ENCODE peak calls at places on chromosomes 7 and 10, in eight cellular contexts. One of them, this sample, is unnamed.
A peak's percentile ranks its signal among the peaks of the same experiment; 100 is the strongest.

GRCh38 chr10:133274751-133275682 is 1.7 kb downstream of the ADAM8 start:
- DNase-seq in WERI-Rb-1: no peak
- DNase-seq in CD8-positive, alpha-beta memory T cell: peak; percentile 92
- DNase-seq in RWPE1: peak; percentile 75
- DNase-seq in left lung: peak; percentile 81
- DNase-seq in ovary: no peak
- DNase-seq in upper lobe of right lung: no peak
- DNase-seq in substantia nigra: no peak
- DNase-seq in this sample: no peak

GRCh38 chr7:95859434-95859833 is 87.1 kb downstream of the DYNC1I1 start:
- DNase-seq in WERI-Rb-1: peak; percentile 23
- DNase-seq in CD8-positive, alpha-beta memory T cell: no peak
- DNase-seq in RWPE1: no peak
- DNase-seq in left lung: no peak
- DNase-seq in ovary: no peak
- DNase-seq in upper lobe of right lung: no peak
- DNase-seq in substantia nigra: no peak
- DNase-seq in this sample: no peak

GRCh38 chr7:34928052-34928451 is 109.2 kb downstream of the DPY19L1 start:
- DNase-seq in WERI-Rb-1: peak; percentile 84
- DNase-seq in CD8-positive, alpha-beta memory T cell: peak; percentile 53
- DNase-seq in RWPE1: no peak
- DNase-seq in left lung: peak; percentile 50
- DNase-seq in ovary: no peak
- DNase-seq in upper lobe of right lung: peak; percentile 78
- DNase-seq in substantia nigra: peak; percentile 33
- DNase-seq in this sample: no peak

GRCh38 chr10:128095023-128095752 is 31.0 kb downstream of the MKI67 start:
- DNase-seq in WERI-Rb-1: no peak
- DNase-seq in CD8-positive, alpha-beta memory T cell: peak; percentile 69
- DNase-seq in RWPE1: peak; percentile 55
- DNase-seq in left lung: no peak
- DNase-seq in ovary: no peak
- DNase-seq in upper lobe of right lung: no peak
- DNase-seq in substantia nigra: no peak
- DNase-seq in this sample: no peak

GRCh38 chr10:12511651-12512050 is 162.3 kb downstream of the CAMK1D start:
- DNase-seq in WERI-Rb-1: no peak
- DNase-seq in CD8-positive, alpha-beta memory T cell: no peak
- DNase-seq in RWPE1: no peak
- DNase-seq in left lung: no peak
- DNase-seq in ovary: no peak
- DNase-seq in upper lobe of right lung: no peak
- DNase-seq in substantia nigra: no peak
- DNase-seq in this sample: no peak

GRCh38 chr10:85139124-85139523 is 810.7 kb downstream of the CCSER2 start:
- DNase-seq in WERI-Rb-1: no peak
- DNase-seq in CD8-positive, alpha-beta memory T cell: no peak
- DNase-seq in RWPE1: no peak
- DNase-seq in left lung: no peak
- DNase-seq in ovary: no peak
- DNase-seq in upper lobe of right lung: peak; percentile 73
- DNase-seq in substantia nigra: no peak
- DNase-seq in this sample: no peak

GRCh38 chr7:93043393-93043985 is 74.3 kb downstream of the SAMD9 start:
- DNase-seq in WERI-Rb-1: no peak
- DNase-seq in CD8-positive, alpha-beta memory T cell: no peak
- DNase-seq in RWPE1: peak; percentile 86
- DNase-seq in left lung: peak; percentile 76
- DNase-seq in ovary: no peak
- DNase-seq in upper lobe of right lung: no peak
- DNase-seq in substantia nigra: no peak
- DNase-seq in this sample: no peak

GRCh38 chr7:44454348-44454747 is 36.1 kb downstream of the NUDCD3 start:
- DNase-seq in WERI-Rb-1: no peak
- DNase-seq in CD8-positive, alpha-beta memory T cell: no peak
- DNase-seq in RWPE1: no peak
- DNase-seq in left lung: no peak
- DNase-seq in ovary: no peak
- DNase-seq in upper lobe of right lung: no peak
- DNase-seq in substantia nigra: no peak
- DNase-seq in this sample: no peak

GRCh38 chr10:132240156-132240555 is 53.4 kb downstream of the DPYSL4 start:
- DNase-seq in WERI-Rb-1: no peak
- DNase-seq in CD8-positive, alpha-beta memory T cell: no peak
- DNase-seq in RWPE1: no peak
- DNase-seq in left lung: peak; percentile 65
- DNase-seq in ovary: no peak
- DNase-seq in upper lobe of right lung: no peak
- DNase-seq in substantia nigra: no peak
- DNase-seq in this sample: no peak

GRCh38 chr7:15972767-15973362 is 286.4 kb upstream of the MEOX2 start:
- DNase-seq in WERI-Rb-1: no peak
- DNase-seq in CD8-positive, alpha-beta memory T cell: no peak
- DNase-seq in RWPE1: no peak
- DNase-seq in left lung: no peak
- DNase-seq in ovary: no peak
- DNase-seq in upper lobe of right lung: no peak
- DNase-seq in substantia nigra: no peak
- DNase-seq in this sample: no peak

GRCh38 chr10:98314577-98315284 is 46.7 kb upstream of the LOXL4 start:
- DNase-seq in WERI-Rb-1: no peak
- DNase-seq in CD8-positive, alpha-beta memory T cell: no peak
- DNase-seq in RWPE1: no peak
- DNase-seq in left lung: no peak
- DNase-seq in ovary: no peak
- DNase-seq in upper lobe of right lung: no peak
- DNase-seq in substantia nigra: no peak
- DNase-seq in this sample: peak; percentile 89

GRCh38 chr10:71604324-71605018 is 115.1 kb downstream of the C10orf105 start:
- DNase-seq in WERI-Rb-1: no peak
- DNase-seq in CD8-positive, alpha-beta memory T cell: no peak
- DNase-seq in RWPE1: no peak
- DNase-seq in left lung: no peak
- DNase-seq in ovary: no peak
- DNase-seq in upper lobe of right lung: no peak
- DNase-seq in substantia nigra: no peak
- DNase-seq in this sample: no peak

GRCh38 chr10:35563266-35563891 is 41.8 kb upstream of the GJD4 start:
- DNase-seq in WERI-Rb-1: peak; percentile 51
- DNase-seq in CD8-positive, alpha-beta memory T cell: no peak
- DNase-seq in RWPE1: peak; percentile 62
- DNase-seq in left lung: no peak
- DNase-seq in ovary: peak; percentile 25
- DNase-seq in upper lobe of right lung: peak; percentile 75
- DNase-seq in substantia nigra: peak; percentile 17
- DNase-seq in this sample: no peak

GRCh38 chr10:75229961-75230360 is 5.8 kb downstream of the COMTD1 start:
- DNase-seq in WERI-Rb-1: no peak
- DNase-seq in CD8-positive, alpha-beta memory T cell: no peak
- DNase-seq in RWPE1: no peak
- DNase-seq in left lung: no peak
- DNase-seq in ovary: no peak
- DNase-seq in upper lobe of right lung: no peak
- DNase-seq in substantia nigra: no peak
- DNase-seq in this sample: no peak

GRCh38 chr7:132882714-132883428 is 199.0 kb downstream of the CHCHD3 start:
- DNase-seq in WERI-Rb-1: no peak
- DNase-seq in CD8-positive, alpha-beta memory T cell: no peak
- DNase-seq in RWPE1: no peak
- DNase-seq in left lung: no peak
- DNase-seq in ovary: no peak
- DNase-seq in upper lobe of right lung: no peak
- DNase-seq in substantia nigra: no peak
- DNase-seq in this sample: no peak

GRCh38 chr10:89302628-89303027 is 782 bp downstream of the IFIT2 start:
- DNase-seq in WERI-Rb-1: no peak
- DNase-seq in CD8-positive, alpha-beta memory T cell: no peak
- DNase-seq in RWPE1: peak; percentile 45
- DNase-seq in left lung: no peak
- DNase-seq in ovary: no peak
- DNase-seq in upper lobe of right lung: no peak
- DNase-seq in substantia nigra: no peak
- DNase-seq in this sample: no peak
- H3K27ac ChIP-seq in WERI-Rb-1: no peak overlapping the region
- H3K27ac ChIP-seq in CD8-positive, alpha-beta memory T cell: no peak overlapping the region
- H3K27ac ChIP-seq in RWPE1: no peak overlapping the region
- H3K27ac ChIP-seq in left lung: peak overlapping the region; percentile 96
- H3K27ac ChIP-seq in ovary: peak overlapping the region; percentile 88
- H3K27ac ChIP-seq in upper lobe of right lung: peak overlapping the region; percentile 96
- H3K27ac ChIP-seq in substantia nigra: peak overlapping the region; percentile 93
- H3K27ac ChIP-seq in this sample: peak overlapping the region; percentile 84

GRCh38 chr10:118629211-118629610 is 33.8 kb upstream of the PRLHR start:
- DNase-seq in WERI-Rb-1: no peak
- DNase-seq in CD8-positive, alpha-beta memory T cell: no peak
- DNase-seq in RWPE1: no peak
- DNase-seq in left lung: no peak
- DNase-seq in ovary: no peak
- DNase-seq in upper lobe of right lung: no peak
- DNase-seq in substantia nigra: no peak
- DNase-seq in this sample: no peak
- H3K27ac ChIP-seq in WERI-Rb-1: no peak overlapping the region
- H3K27ac ChIP-seq in CD8-positive, alpha-beta memory T cell: no peak overlapping the region
- H3K27ac ChIP-seq in RWPE1: no peak overlapping the region
- H3K27ac ChIP-seq in left lung: no peak overlapping the region
- H3K27ac ChIP-seq in ovary: no peak overlapping the region
- H3K27ac ChIP-seq in upper lobe of right lung: no peak overlapping the region
- H3K27ac ChIP-seq in substantia nigra: no peak overlapping the region
- H3K27ac ChIP-seq in this sample: no peak overlapping the region

GRCh38 chr10:60426425-60426824 is 36.8 kb upstream of the ANK3 start:
- DNase-seq in WERI-Rb-1: no peak
- DNase-seq in CD8-positive, alpha-beta memory T cell: no peak
- DNase-seq in RWPE1: peak; percentile 62
- DNase-seq in left lung: no peak
- DNase-seq in ovary: no peak
- DNase-seq in upper lobe of right lung: no peak
- DNase-seq in substantia nigra: no peak
- DNase-seq in this sample: no peak
- H3K27ac ChIP-seq in WERI-Rb-1: no peak overlapping the region
- H3K27ac ChIP-seq in CD8-positive, alpha-beta memory T cell: no peak overlapping the region
- H3K27ac ChIP-seq in RWPE1: no peak overlapping the region
- H3K27ac ChIP-seq in left lung: no peak overlapping the region
- H3K27ac ChIP-seq in ovary: no peak overlapping the region
- H3K27ac ChIP-seq in upper lobe of right lung: no peak overlapping the region
- H3K27ac ChIP-seq in substantia nigra: no peak overlapping the region
- H3K27ac ChIP-seq in this sample: no peak overlapping the region

DNA sequence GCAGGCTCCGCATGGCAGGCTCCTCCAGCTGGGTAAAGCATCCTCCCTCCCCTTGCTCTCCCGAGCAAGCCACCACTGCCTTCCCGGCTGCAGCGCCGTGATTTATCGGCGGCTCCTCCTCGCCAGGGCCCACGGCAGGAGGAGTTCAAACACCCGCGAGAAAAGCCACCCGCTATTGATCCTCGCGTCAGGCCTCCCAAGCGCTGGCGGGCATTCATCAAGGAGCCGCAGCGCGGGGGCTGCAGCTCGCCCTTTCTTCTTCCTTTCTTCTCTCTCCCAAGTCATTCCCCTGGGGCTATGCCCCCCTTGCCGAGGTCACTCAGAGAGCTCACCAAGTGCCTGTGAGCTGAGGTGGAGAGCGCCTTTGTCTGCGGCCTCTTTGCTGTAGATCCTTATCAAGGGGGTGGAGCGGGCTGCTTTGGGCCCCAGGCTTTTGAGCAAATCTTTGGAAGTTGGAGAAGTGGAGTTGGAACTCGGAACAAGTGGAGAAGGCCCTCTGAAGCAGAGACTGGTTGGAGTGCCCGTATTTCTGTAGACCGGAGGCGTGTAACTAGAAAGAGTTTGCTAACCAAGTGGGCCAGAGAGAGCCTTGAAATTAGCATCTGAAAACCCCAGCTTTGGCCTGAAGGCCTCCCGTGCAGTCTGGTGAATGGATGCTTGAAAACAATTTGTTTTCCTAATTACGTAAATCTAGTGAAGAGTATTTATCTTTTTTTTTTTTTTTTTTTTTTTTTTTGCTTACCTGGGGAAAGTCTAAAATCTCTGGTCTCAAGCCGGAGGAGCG is 107.1 kb upstream of the PPIF start:
- DNase-seq in WERI-Rb-1: no peak
- DNase-seq in CD8-positive, alpha-beta memory T cell: no peak
- DNase-seq in RWPE1: no peak
- DNase-seq in left lung: peak; percentile 68
- DNase-seq in ovary: no peak
- DNase-seq in upper lobe of right lung: no peak
- DNase-seq in substantia nigra: no peak
- DNase-seq in this sample: no peak
- H3K27ac ChIP-seq in WERI-Rb-1: no peak overlapping the region
- H3K27ac ChIP-seq in CD8-positive, alpha-beta memory T cell: no peak overlapping the region
- H3K27ac ChIP-seq in RWPE1: peak overlapping the region; percentile 87
- H3K27ac ChIP-seq in left lung: peak overlapping the region; percentile 88
- H3K27ac ChIP-seq in ovary: no peak overlapping the region
- H3K27ac ChIP-seq in upper lobe of right lung: peak overlapping the region; percentile 68
- H3K27ac ChIP-seq in substantia nigra: peak overlapping the region; percentile 79
- H3K27ac ChIP-seq in this sample: peak overlapping the region; percentile 73

GRCh38 chr10:29604291-29604825 is 30.4 kb downstream of the SVIL start:
- DNase-seq in WERI-Rb-1: no peak
- DNase-seq in CD8-positive, alpha-beta memory T cell: no peak
- DNase-seq in RWPE1: no peak
- DNase-seq in left lung: no peak
- DNase-seq in ovary: no peak
- DNase-seq in upper lobe of right lung: no peak
- DNase-seq in substantia nigra: no peak
- DNase-seq in this sample: no peak

GRCh38 chr10:29608476-29609301 is 26.1 kb downstream of the SVIL start:
- DNase-seq in WERI-Rb-1: no peak
- DNase-seq in CD8-positive, alpha-beta memory T cell: no peak
- DNase-seq in RWPE1: no peak
- DNase-seq in left lung: no peak
- DNase-seq in ovary: no peak
- DNase-seq in upper lobe of right lung: no peak
- DNase-seq in substantia nigra: no peak
- DNase-seq in this sample: no peak

GRCh38 chr10:29608062-29608461 is 26.7 kb downstream of the SVIL start:
- DNase-seq in WERI-Rb-1: no peak
- DNase-seq in CD8-positive, alpha-beta memory T cell: no peak
- DNase-seq in RWPE1: no peak
- DNase-seq in left lung: no peak
- DNase-seq in ovary: no peak
- DNase-seq in upper lobe of right lung: no peak
- DNase-seq in substantia nigra: no peak
- DNase-seq in this sample: no peak

GRCh38 chr10:29609696-29610095 is 25.1 kb downstream of the SVIL start:
- DNase-seq in WERI-Rb-1: no peak
- DNase-seq in CD8-positive, alpha-beta memory T cell: no peak
- DNase-seq in RWPE1: no peak
- DNase-seq in left lung: no peak
- DNase-seq in ovary: no peak
- DNase-seq in upper lobe of right lung: no peak
- DNase-seq in substantia nigra: no peak
- DNase-seq in this sample: peak; percentile 64

DNA sequence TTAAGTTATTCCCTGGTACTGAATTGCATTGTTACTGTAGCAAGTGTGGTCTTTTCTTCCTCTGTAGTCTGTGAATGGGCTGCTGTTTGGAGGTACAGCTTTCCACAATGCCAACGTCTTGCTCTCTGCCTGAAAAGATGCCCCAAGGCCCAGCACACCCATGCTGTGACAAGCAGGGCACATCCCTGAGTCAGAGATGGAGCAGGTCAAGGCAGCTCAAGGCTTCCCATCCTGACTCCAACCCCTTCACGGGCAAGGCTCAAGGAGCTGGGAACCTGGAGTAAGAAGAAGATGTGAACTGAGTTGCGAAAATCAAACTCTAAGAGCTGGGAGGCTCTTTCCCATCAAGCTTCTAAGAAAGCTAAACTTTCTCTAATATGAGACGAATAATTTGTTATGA is 27.2 kb downstream of the SVIL start:
- DNase-seq in WERI-Rb-1: no peak
- DNase-seq in CD8-positive, alpha-beta memory T cell: no peak
- DNase-seq in RWPE1: no peak
- DNase-seq in left lung: no peak
- DNase-seq in ovary: no peak
- DNase-seq in upper lobe of right lung: no peak
- DNase-seq in substantia nigra: no peak
- DNase-seq in this sample: no peak
- H3K27ac ChIP-seq in WERI-Rb-1: no peak overlapping the region
- H3K27ac ChIP-seq in CD8-positive, alpha-beta memory T cell: no peak overlapping the region
- H3K27ac ChIP-seq in RWPE1: peak overlapping the region; percentile 55
- H3K27ac ChIP-seq in left lung: no peak overlapping the region
- H3K27ac ChIP-seq in ovary: no peak overlapping the region
- H3K27ac ChIP-seq in upper lobe of right lung: no peak overlapping the region
- H3K27ac ChIP-seq in substantia nigra: no peak overlapping the region
- H3K27ac ChIP-seq in this sample: no peak overlapping the region

This sample was measured in suprapubic skin.